ENCODE peak calls at places on chromosomes 6 and 20, in seven cellular contexts. J is GM04504, Y is A549, T is LoVo, W is T follicular helper cell, V is midbrain, O is WTC11. C is an unnamed sample.

GRCh38 chr20:36546111-36546736 is 4.9 kb downstream of the MYL9 start:
- DNase-seq in J (no peak), Y (no peak), T (no peak), W (no peak), V (no peak), O (no peak), C (no peak)

GRCh38 chr20:49323622-49324238 is 45.9 kb upstream of the ZNFX1 start:
- DNase-seq in J (peak), Y (no peak), T (no peak), W (no peak), V (no peak), O (no peak), C (no peak)

GRCh38 chr20:881051-881820 is 34.9 kb downstream of the ANGPT4 start:
- DNase-seq in J (peak), Y (peak), T (peak), W (no peak), V (no peak), O (no peak), C (no peak)

GRCh38 chr6:37784585-37784967 is 35.0 kb upstream of the ZFAND3 start:
- DNase-seq in J (no peak), Y (no peak), T (no peak), W (no peak), V (no peak), O (no peak), C (no peak)

GRCh38 chr6:2436391-2437154 is 191.2 kb upstream of the GMDS start:
- DNase-seq in J (no peak), Y (no peak), T (no peak), W (no peak), V (no peak), O (no peak), C (no peak)

GRCh38 chr20:32920530-32921298 is 62.0 kb downstream of the EFCAB8 start:
- DNase-seq in J (no peak), Y (no peak), T (no peak), W (no peak), V (no peak), O (no peak), C (no peak)

GRCh38 chr6:133170602-133171001 is 70.6 kb upstream of the EYA4 start:
- DNase-seq in J (no peak), Y (no peak), T (no peak), W (no peak), V (no peak), O (no peak), C (peak)

GRCh38 chr6:32529697-32530429 is at the start of gene HLA-DRB5:
- DNase-seq in J (no peak), Y (no peak), T (no peak), W (no peak), V (no peak), O (no peak), C (peak)

GRCh38 chr20:23753194-23753548 is 2.4 kb upstream of the CST1 start:
- DNase-seq in J (no peak), Y (no peak), T (no peak), W (no peak), V (no peak), O (no peak), C (no peak)

GRCh38 chr6:69835414-69836179 is 30.8 kb upstream of the COL19A1 start:
- DNase-seq in J (peak), Y (peak), T (peak), W (no peak), V (peak), O (no peak), C (peak)

GRCh38 chr6:136404627-136405310 is 115.1 kb upstream of the BCLAF1 start:
- DNase-seq in J (no peak), Y (no peak), T (no peak), W (no peak), V (no peak), O (no peak), C (no peak)

GRCh38 chr6:68990313-68990712 is 355.2 kb downstream of the ADGRB3 start:
- DNase-seq in J (no peak), Y (no peak), T (no peak), W (no peak), V (no peak), O (no peak), C (no peak)

GRCh38 chr6:111038534-111039252 is 48.6 kb upstream of the SLC16A10 start:
- DNase-seq in J (no peak), Y (no peak), T (no peak), W (no peak), V (no peak), O (no peak), C (no peak)

GRCh38 chr6:34027445-34027936 is 118.4 kb downstream of the GRM4 start:
- DNase-seq in J (no peak), Y (peak), T (peak), W (peak), V (no peak), O (peak), C (no peak)

GRCh38 chr6:105509506-105510331 is 106.8 kb upstream of the PREP start:
- DNase-seq in J (no peak), Y (no peak), T (no peak), W (no peak), V (no peak), O (peak), C (no peak)

GRCh38 chr6:111990214-111990613 is 63.7 kb upstream of the CCN6 start:
- DNase-seq in J (no peak), Y (no peak), T (no peak), W (no peak), V (no peak), O (no peak), C (no peak)

GRCh38 chr6:147205690-147206600 is 1.7 kb downstream of the STXBP5 start:
- DNase-seq in J (no peak), Y (no peak), T (no peak), W (no peak), V (peak), O (no peak), C (peak)

GRCh38 chr6:134253681-134254080 is 64.2 kb downstream of the SGK1 start:
- DNase-seq in J (peak), Y (no peak), T (no peak), W (no peak), V (peak), O (no peak), C (peak)

GRCh38 chr6:26349964-26350857 is 14.8 kb upstream of the BTN3A2 start:
- DNase-seq in J (no peak), Y (no peak), T (no peak), W (no peak), V (no peak), O (no peak), C (no peak)

GRCh38 chr6:165456327-165456726 is 146.9 kb upstream of the C6orf118 start:
- DNase-seq in J (no peak), Y (no peak), T (no peak), W (no peak), V (no peak), O (no peak), C (no peak)

GRCh38 chr6:41626022-41626421 is 12.2 kb upstream of the MDFI start:
- DNase-seq in J (no peak), Y (no peak), T (no peak), W (no peak), V (no peak), O (no peak), C (no peak)

GRCh38 chr20:17622086-17622850 is 52.4 kb downstream of the DSTN start:
- DNase-seq in J (no peak), Y (no peak), T (no peak), W (no peak), V (no peak), O (peak), C (no peak)

GRCh38 chr20:34570859-34571306 is 12.4 kb downstream of the MAP1LC3A start:
- DNase-seq in J (peak), Y (no peak), T (no peak), W (no peak), V (no peak), O (no peak), C (no peak)

GRCh38 chr6:1770435-1770843 is 160.7 kb downstream of the FOXC1 start:
- DNase-seq in J (no peak), Y (no peak), T (no peak), W (no peak), V (no peak), O (no peak), C (no peak)

GRCh38 chr6:11007715-11008608 is 36.1 kb downstream of the ELOVL2 start:
- DNase-seq in J (no peak), Y (peak), T (peak), W (no peak), V (no peak), O (peak), C (no peak)

GRCh38 chr20:50348118-50348517 is 157.5 kb downstream of the CEBPB start:
- DNase-seq in J (no peak), Y (no peak), T (no peak), W (no peak), V (peak), O (no peak), C (peak)

GRCh38 chr20:23268792-23269354 is 81.7 kb upstream of the NXT1 start:
- DNase-seq in J (no peak), Y (no peak), T (no peak), W (no peak), V (no peak), O (no peak), C (no peak)

GRCh38 chr6:11282875-11283274 is 50.4 kb upstream of the NEDD9 start:
- DNase-seq in J (no peak), Y (no peak), T (no peak), W (no peak), V (no peak), O (no peak), C (no peak)

GRCh38 chr6:2962636-2963035 is 8.7 kb downstream of the SERPINB6 start:
- DNase-seq in J (no peak), Y (no peak), T (no peak), W (no peak), V (no peak), O (no peak), C (no peak)

GRCh38 chr6:43213431-43213830 is 15.8 kb downstream of the DNPH1 start:
- DNase-seq in J (no peak), Y (no peak), T (no peak), W (no peak), V (no peak), O (no peak), C (no peak)

GRCh38 chr20:60105404-60105803 is 147.2 kb downstream of the CDH26 start:
- DNase-seq in J (no peak), Y (no peak), T (no peak), W (no peak), V (no peak), O (no peak), C (no peak)

GRCh38 chr6:34592208-34592952 is 36.3 kb upstream of the SPDEF start:
- DNase-seq in J (no peak), Y (no peak), T (no peak), W (no peak), V (no peak), O (no peak), C (no peak)

GRCh38 chr20:48736636-48737035 is 91.2 kb downstream of the PREX1 start:
- DNase-seq in J (no peak), Y (no peak), T (no peak), W (no peak), V (no peak), O (no peak), C (no peak)

GRCh38 chr20:33554914-33555420 is 65.1 kb downstream of the CBFA2T2 start:
- DNase-seq in J (peak), Y (peak), T (peak), W (peak), V (no peak), O (no peak), C (peak)